ENCODE peak calls at places on chromosomes 6 and 20, in ten cellular contexts. C is ELR; E is fibroblast of mammary gland; L is NCI-H446; I is activated naive CD8-positive, alpha-beta T cell treated with anti-CD3 and anti-CD28 coated beads for 36 hours; S is fibroblast of lung; B is stimulated activated CD4-positive, alpha-beta T cell treated with anti-CD3 and anti-CD28 coated beads, Interleukin-1b, Interleukin-23, amount 100 ng/mL, for 48 hours; D is ovary; V is HFF-Myc; M is renal cortical epithelial cell. R is an unnamed sample.

GRCh38 chr20:63135411-63135810 is 80.5 kb downstream of the YTHDF1 start:
- DNase-seq in M (no peak), E (no peak), L (no peak), S (no peak), C (peak), D (no peak), V (no peak), B (peak), I (peak), R (no peak)

GRCh38 chr20:32190608-32191415 is 16.7 kb downstream of the PLAGL2 start:
- DNase-seq in L (no peak), S (peak), M (no peak), I (no peak), V (no peak), C (no peak), D (no peak), B (no peak), E (peak), R (no peak)

GRCh38 chr6:104537185-104537584 is 322.5 kb downstream of the HACE1 start:
- DNase-seq in S (peak), C (peak), L (no peak), E (peak), B (no peak), V (peak), I (no peak), M (peak), D (no peak), R (no peak)

GRCh38 chr6:55176958-55177357 is 2.6 kb downstream of the HCRTR2 start:
- DNase-seq in V (no peak), B (no peak), M (peak), I (no peak), C (peak), L (no peak), S (peak), E (peak), D (no peak), R (no peak)

GRCh38 chr6:40923860-40924259 is 115.2 kb downstream of the UNC5CL start:
- DNase-seq in E (no peak), C (no peak), S (no peak), B (no peak), V (no peak), I (no peak), M (no peak), L (no peak), D (no peak), R (no peak)

GRCh38 chr6:13907614-13908215 is 17.0 kb upstream of the RNF182 start:
- DNase-seq in S (no peak), B (no peak), I (no peak), V (no peak), D (no peak), M (no peak), C (no peak), E (no peak), L (no peak), R (no peak)

GRCh38 chr6:74277749-74278148 is 581.7 kb downstream of the CD109 start:
- DNase-seq in V (no peak), D (no peak), I (no peak), C (no peak), M (peak), L (no peak), S (peak), B (no peak), E (no peak), R (no peak)

GRCh38 chr6:36851149-36851614 is 11.9 kb upstream of the CPNE5 start:
- DNase-seq in B (no peak), M (peak), E (peak), S (peak), C (peak), V (peak), I (no peak), D (no peak), L (peak), R (peak)

GRCh38 chr6:139515511-139515910 is 141.1 kb upstream of the CITED2 start:
- DNase-seq in L (no peak), C (no peak), V (no peak), D (no peak), I (no peak), B (no peak), M (peak), S (no peak), E (no peak), R (no peak)

GRCh38 chr6:12137480-12137879 is 125.4 kb downstream of the HIVEP1 start:
- DNase-seq in D (peak), B (no peak), L (no peak), C (peak), S (peak), E (peak), M (peak), I (no peak), V (peak), R (no peak)

GRCh38 chr6:11083956-11084355 is 9.7 kb upstream of the SMIM13 start:
- DNase-seq in C (no peak), D (no peak), I (no peak), L (no peak), S (no peak), B (no peak), E (no peak), M (no peak), V (no peak), R (no peak)

GRCh38 chr6:91083226-91083625 is 496.4 kb upstream of the MAP3K7 start:
- DNase-seq in L (peak), C (no peak), D (no peak), V (no peak), I (no peak), B (no peak), M (no peak), E (peak), S (peak), R (no peak)